ENCODE peak calls at places on chromosomes 4 and X, in five cellular contexts. One of them, this sample, is unnamed.

GRCh38 chr4:2583517-2583916 is 47.1 kb downstream of the FAM193A start:
- DNase-seq in progenitor cell of endocrine pancreas: no peak
- DNase-seq in activated T-helper 1 cell treated with Interleukin-2 at 50 U/mL for 16 hours: no peak
- DNase-seq in coronary artery: no peak
- DNase-seq in T-helper 1 cell: no peak
- DNase-seq in this sample: no peak

GRCh38 chr4:128942547-128942946 is 133.0 kb downstream of the JADE1 start:
- DNase-seq in coronary artery: no peak
- DNase-seq in activated T-helper 1 cell treated with Interleukin-2 at 50 U/mL for 16 hours: no peak
- DNase-seq in T-helper 1 cell: no peak
- DNase-seq in progenitor cell of endocrine pancreas: no peak
- DNase-seq in this sample: no peak

GRCh38 chrX:46386511-46386910 is 158.7 kb downstream of the ZNF674 start:
- DNase-seq in activated T-helper 1 cell treated with Interleukin-2 at 50 U/mL for 16 hours: no peak
- DNase-seq in T-helper 1 cell: no peak
- DNase-seq in progenitor cell of endocrine pancreas: no peak
- DNase-seq in coronary artery: no peak
- DNase-seq in this sample: no peak

GRCh38 chr4:15656038-15656470 is 897 bp upstream of the FBXL5 start:
- DNase-seq in progenitor cell of endocrine pancreas: no peak
- DNase-seq in T-helper 1 cell: no peak
- DNase-seq in activated T-helper 1 cell treated with Interleukin-2 at 50 U/mL for 16 hours: no peak
- DNase-seq in coronary artery: peak; percentile 75
- DNase-seq in this sample: no peak

GRCh38 chr4:74376888-74377483 is 12.0 kb downstream of the EREG start:
- DNase-seq in T-helper 1 cell: no peak
- DNase-seq in progenitor cell of endocrine pancreas: no peak
- DNase-seq in activated T-helper 1 cell treated with Interleukin-2 at 50 U/mL for 16 hours: no peak
- DNase-seq in coronary artery: no peak
- DNase-seq in this sample: no peak

GRCh38 chr4:2817701-2818350 is 24.9 kb downstream of the SH3BP2 start:
- DNase-seq in T-helper 1 cell: no peak
- DNase-seq in activated T-helper 1 cell treated with Interleukin-2 at 50 U/mL for 16 hours: peak; percentile 24
- DNase-seq in progenitor cell of endocrine pancreas: peak; percentile 67
- DNase-seq in coronary artery: no peak
- DNase-seq in this sample: no peak

GRCh38 chrX:130626521-130626920 is 224.7 kb downstream of the RBMX2 start:
- DNase-seq in coronary artery: no peak
- DNase-seq in activated T-helper 1 cell treated with Interleukin-2 at 50 U/mL for 16 hours: no peak
- DNase-seq in T-helper 1 cell: no peak
- DNase-seq in progenitor cell of endocrine pancreas: no peak
- DNase-seq in this sample: no peak

GRCh38 chrX:130916636-130917422 is 13.8 kb upstream of the ENOX2 start:
- DNase-seq in progenitor cell of endocrine pancreas: peak; percentile 24
- DNase-seq in activated T-helper 1 cell treated with Interleukin-2 at 50 U/mL for 16 hours: no peak
- DNase-seq in coronary artery: no peak
- DNase-seq in T-helper 1 cell: no peak
- DNase-seq in this sample: no peak

GRCh38 chrX:3520987-3521875 is 174.8 kb upstream of the MXRA5 start:
- DNase-seq in progenitor cell of endocrine pancreas: no peak
- DNase-seq in coronary artery: no peak
- DNase-seq in activated T-helper 1 cell treated with Interleukin-2 at 50 U/mL for 16 hours: no peak
- DNase-seq in T-helper 1 cell: no peak
- DNase-seq in this sample: no peak

GRCh38 chr4:100190643-100191600 is 654 bp upstream of the DDIT4L start:
- DNase-seq in activated T-helper 1 cell treated with Interleukin-2 at 50 U/mL for 16 hours: no peak
- DNase-seq in T-helper 1 cell: no peak
- DNase-seq in coronary artery: peak; percentile 73
- DNase-seq in progenitor cell of endocrine pancreas: no peak
- DNase-seq in this sample: no peak

GRCh38 chrX:74922922-74923321 is 2.3 kb downstream of the NEXMIF start:
- DNase-seq in activated T-helper 1 cell treated with Interleukin-2 at 50 U/mL for 16 hours: no peak
- DNase-seq in coronary artery: no peak
- DNase-seq in T-helper 1 cell: no peak
- DNase-seq in progenitor cell of endocrine pancreas: no peak
- DNase-seq in this sample: no peak

GRCh38 chr4:138090145-138090917 is 151.8 kb downstream of the SLC7A11 start:
- DNase-seq in progenitor cell of endocrine pancreas: peak; percentile 52
- DNase-seq in activated T-helper 1 cell treated with Interleukin-2 at 50 U/mL for 16 hours: no peak
- DNase-seq in T-helper 1 cell: no peak
- DNase-seq in coronary artery: no peak
- DNase-seq in this sample: no peak

GRCh38 chr4:5954056-5954760 is 61.3 kb upstream of the CRMP1 start:
- DNase-seq in activated T-helper 1 cell treated with Interleukin-2 at 50 U/mL for 16 hours: no peak
- DNase-seq in T-helper 1 cell: no peak
- DNase-seq in progenitor cell of endocrine pancreas: no peak
- DNase-seq in coronary artery: peak; percentile 61
- DNase-seq in this sample: no peak

GRCh38 chr4:173009129-173009823 is 159.3 kb upstream of the GALNT7 start:
- DNase-seq in activated T-helper 1 cell treated with Interleukin-2 at 50 U/mL for 16 hours: no peak
- DNase-seq in T-helper 1 cell: no peak
- DNase-seq in coronary artery: no peak
- DNase-seq in progenitor cell of endocrine pancreas: no peak
- DNase-seq in this sample: no peak

This sample was measured in effector memory CD4-positive, alpha-beta T cell.